ENCODE peak calls at places on chromosome 19, in six cellular contexts. N is uterus, D is cardiac muscle cell, I is esophagus squamous epithelium, A is left ventricle myocardium inferior, H is breast epithelium. O is an unnamed sample. For H3K27me3, the result is how much of the 10 kb centered on the place peaks cover.

GRCh38 chr19:7992575-7992974 is 12.9 kb downstream of the ELAVL1 start:
- DNase-seq in N (no peak), D (no peak), I (no peak), A (no peak), H (no peak), O (no peak)

GRCh38 chr19:7115721-7116120 is 46.2 kb downstream of the ZNF557 start:
- DNase-seq in N (no peak), D (no peak), I (no peak), A (no peak), H (peak), O (no peak)

GRCh38 chr19:29940971-29941585 is 961 bp upstream of the URI1 start:
- DNase-seq in N (no peak), D (no peak), I (no peak), A (no peak), H (no peak), O (no peak)

GRCh38 chr19:46951236-46951986 is 68.2 kb upstream of the NPAS1 start:
- DNase-seq in N (no peak), D (no peak), I (no peak), A (no peak), H (no peak), O (no peak)

GRCh38 chr19:750640-751423 is at the start of gene MISP:
- DNase-seq in N (no peak), D (no peak), I (no peak), A (no peak), H (no peak), O (no peak)

GRCh38 chr19:51329411-51329810 is 12.5 kb downstream of the VSIG10L start:
- DNase-seq in N (no peak), D (no peak), I (no peak), A (no peak), H (no peak), O (no peak)

GRCh38 chr19:3249408-3249807 is 24.9 kb downstream of the CELF5 start:
- DNase-seq in N (no peak), D (no peak), I (no peak), A (no peak), H (no peak), O (no peak)

GRCh38 chr19:50449236-50449899 is 16.7 kb downstream of the MYBPC2 start:
- DNase-seq in N (no peak), D (no peak), I (no peak), A (no peak), H (no peak), O (no peak)

GRCh38 chr19:4297901-4298771 is 4.1 kb downstream of the TMIGD2 start:
- DNase-seq in N (no peak), D (no peak), I (no peak), A (no peak), H (no peak), O (peak)

GRCh38 chr19:1615156-1615765 is 10.0 kb upstream of the UQCR11 start:
- DNase-seq in N (no peak), D (no peak), I (no peak), A (no peak), H (no peak), O (no peak)

GRCh38 chr19:18435185-18435841 is 2.6 kb downstream of the ISYNA1 start:
- DNase-seq in N (peak), D (no peak), I (no peak), A (no peak), H (no peak), O (no peak)

GRCh38 chr19:52690395-52691214 is 44.2 kb downstream of the ZNF611 start:
- DNase-seq in N (peak), D (peak), I (peak), A (peak), H (peak), O (peak)

GRCh38 chr19:19379527-19379926 is 25.9 kb upstream of the GATAD2A start:
- DNase-seq in N (no peak), D (no peak), I (no peak), A (no peak), H (no peak), O (no peak)

GRCh38 chr19:5050016-5050656 is 81.2 kb downstream of the KDM4B start:
- DNase-seq in N (no peak), D (peak), I (no peak), A (no peak), H (no peak), O (no peak)

GRCh38 chr19:44909775-44910174 is 4.2 kb downstream of the APOE start:
- DNase-seq in N (no peak), D (no peak), I (no peak), A (no peak), H (no peak), O (no peak)

GRCh38 chr19:4829001-4829712 is 2.4 kb downstream of the TICAM1 start:
- DNase-seq in N (no peak), D (no peak), I (no peak), A (no peak), H (no peak), O (no peak)

GRCh38 chr19:18090545-18091216 is 3.9 kb upstream of the IL12RB1 start:
- DNase-seq in N (no peak), D (no peak), I (no peak), A (no peak), H (no peak), O (peak)

GRCh38 chr19:34120846-34121639 is 51.3 kb upstream of the LSM14A start:
- DNase-seq in N (no peak), D (peak), I (no peak), A (no peak), H (no peak), O (peak)

GRCh38 chr19:35727053-35727955 is 9.5 kb downstream of the KMT2B start:
- DNase-seq in N (no peak), D (no peak), I (no peak), A (no peak), H (no peak), O (no peak)

GRCh38 chr19:6056801-6057650 is 53.3 kb downstream of the RFX2 start:
- DNase-seq in N (peak), D (no peak), I (no peak), A (peak), H (peak), O (peak)

GRCh38 chr19:4059931-4060620 is 6.6 kb downstream of the ZBTB7A start:
- DNase-seq in N (peak), D (no peak), I (no peak), A (peak), H (no peak), O (no peak)

GRCh38 chr19:13689050-13689449 is 75.3 kb upstream of the MRI1 start:
- DNase-seq in N (no peak), D (peak), I (no peak), A (no peak), H (no peak), O (peak)

GRCh38 chr19:7869453-7869909 is 4.7 kb downstream of the PRR36 start:
- DNase-seq in N (peak), D (peak), I (no peak), A (peak), H (peak), O (no peak)

GRCh38 chr19:19292607-19293006 is 19.5 kb upstream of the TM6SF2 start:
- DNase-seq in N (no peak), D (no peak), I (no peak), A (no peak), H (no peak), O (no peak)

GRCh38 chr19:58059003-58059671 is at the start of gene ZNF135:
- DNase-seq in N (peak), D (peak), I (peak), A (peak), H (peak), O (peak)

GRCh38 chr19:33698576-33699435 is 77.1 kb downstream of the CHST8 start:
- DNase-seq in N (no peak), D (no peak), I (no peak), A (no peak), H (no peak), O (no peak)

GRCh38 chr19:7933411-7933810 is 7.5 kb upstream of the CTXN1 start:
- DNase-seq in N (no peak), D (no peak), I (no peak), A (no peak), H (no peak), O (no peak)

GRCh38 chr19:21358768-21359451 is at the start of gene ZNF738:
- DNase-seq in N (peak), D (peak), I (peak), A (peak), H (peak), O (peak)

GRCh38 chr19:6754653-6755463 is 12.4 kb downstream of the SH2D3A start:
- DNase-seq in N (no peak), D (no peak), I (no peak), A (no peak), H (no peak), O (no peak)

GRCh38 chr19:2446390-2446789 is 10.4 kb downstream of the LMNB2 start:
- DNase-seq in N (no peak), D (no peak), I (no peak), A (no peak), H (no peak), O (no peak)

GRCh38 chr19:40762754-40763153 is 11.8 kb downstream of the SNRPA start:
- DNase-seq in N (no peak), D (no peak), I (no peak), A (no peak), H (no peak), O (no peak)

GRCh38 chr19:33418461-33418860 is 45.0 kb downstream of the CEBPG start:
- DNase-seq in N (no peak), D (no peak), I (no peak), A (no peak), H (no peak), O (no peak)

GRCh38 chr19:7742991-7743390 is 4.3 kb downstream of the CD209 start:
- DNase-seq in N (no peak), D (no peak), I (no peak), A (no peak), H (no peak), O (no peak)

GRCh38 chr19:51948979-51949378 is 21.7 kb downstream of the ZNF613 start:
- DNase-seq in N (no peak), D (no peak), I (no peak), A (peak), H (no peak), O (peak)

GRCh38 chr19:56840452-56841193 is at the start of the genes PEG3 and ZIM2:
- DNase-seq in N (peak), D (no peak), I (no peak), A (peak), H (peak), O (no peak)

GRCh38 chr19:4065430-4066175 is 1.1 kb downstream of the ZBTB7A start:
- DNase-seq in N (peak), D (peak), I (peak), A (peak), H (peak), O (peak)

GRCh38 chr19:39507715-39508364 is 7.1 kb upstream of the SELENOV start:
- DNase-seq in N (no peak), D (no peak), I (no peak), A (no peak), H (no peak), O (no peak)

GRCh38 chr19:39508629-39509028 is 6.3 kb upstream of the SELENOV start:
- DNase-seq in N (no peak), D (no peak), I (no peak), A (no peak), H (no peak), O (no peak)

GRCh38 chr19:39506944-39507714 is 7.8 kb upstream of the SELENOV start:
- DNase-seq in N (no peak), D (peak), I (no peak), A (no peak), H (no peak), O (peak)

GRCh38 chr19:39506598-39506943 is 7.8 kb downstream of the DLL3 start:
- DNase-seq in N (no peak), D (no peak), I (no peak), A (no peak), H (no peak), O (no peak)

GRCh38 chr19:39509233-39509632 is 5.7 kb upstream of the SELENOV start:
- DNase-seq in N (no peak), D (no peak), I (no peak), A (no peak), H (no peak), O (no peak)
- H3K27me3 ChIP-seq in N (under half), D (under half), I (under half), A (half or more), H (half or more), O (under half)

DNA sequence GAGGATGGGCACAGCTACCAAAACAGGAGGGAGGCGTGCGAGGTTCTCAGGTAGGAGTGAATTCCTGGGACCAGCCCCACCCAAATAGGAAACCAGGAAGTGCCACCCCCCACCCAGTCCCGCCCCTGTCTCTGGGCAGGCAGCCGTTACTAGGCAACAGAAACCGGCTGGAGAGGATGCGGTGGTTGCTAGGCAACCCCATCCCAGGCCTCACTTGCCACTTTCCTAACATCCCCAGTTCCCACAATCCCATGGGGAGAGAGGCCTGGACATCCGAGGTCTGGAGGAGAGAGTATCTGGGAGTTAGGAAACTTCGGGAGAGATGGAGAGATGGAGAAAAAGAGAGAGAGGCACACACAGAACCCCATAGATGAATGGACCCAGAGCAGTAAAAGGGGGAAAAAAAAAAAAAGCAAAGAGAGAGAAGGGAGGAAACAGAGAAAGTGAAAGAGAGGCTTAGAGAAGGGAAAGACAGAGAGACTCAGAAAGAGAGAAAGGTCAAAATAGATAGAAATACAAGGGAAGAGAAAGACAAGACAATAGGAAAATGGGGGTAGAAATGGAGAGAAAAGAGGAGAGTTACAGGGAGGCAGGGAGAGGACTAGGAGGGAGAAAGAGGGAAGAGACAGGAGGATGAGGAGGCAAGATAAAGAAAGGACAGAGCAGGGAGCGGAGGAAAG is 3.8 kb downstream of the GRIK5 start:
- DNase-seq in N (no peak), D (no peak), I (no peak), A (no peak), H (no peak), O (peak)
- H3K4me3 ChIP-seq in N (no peak), D (no peak), I (no peak), A (no peak), H (no peak), O (no peak)

GRCh38 chr19:48196933-48197665 is 26.6 kb downstream of the ZSWIM9 start:
- DNase-seq in N (no peak), D (peak), I (no peak), A (no peak), H (no peak), O (no peak)
- TF ChIP-seq CTCF in N (no peak), D (no peak), I (no peak), A (no peak), H (no peak), O (no peak)

GRCh38 chr19:11596156-11596555 is 1.1 kb upstream of the ZNF627 start:
- DNase-seq in N (no peak), D (no peak), I (no peak), A (no peak), H (no peak), O (no peak)

GRCh38 chr19:11597202-11598102 is at the start of gene ZNF627:
- DNase-seq in N (peak), D (peak), I (peak), A (peak), H (peak), O (peak)

GRCh38 chr19:11594084-11594483 is 3.2 kb upstream of the ZNF627 start:
- DNase-seq in N (no peak), D (no peak), I (no peak), A (no peak), H (no peak), O (no peak)

GRCh38 chr19:11598103-11598483 is 810 bp downstream of the ZNF627 start:
- DNase-seq in N (no peak), D (no peak), I (no peak), A (no peak), H (no peak), O (peak)

DNA sequence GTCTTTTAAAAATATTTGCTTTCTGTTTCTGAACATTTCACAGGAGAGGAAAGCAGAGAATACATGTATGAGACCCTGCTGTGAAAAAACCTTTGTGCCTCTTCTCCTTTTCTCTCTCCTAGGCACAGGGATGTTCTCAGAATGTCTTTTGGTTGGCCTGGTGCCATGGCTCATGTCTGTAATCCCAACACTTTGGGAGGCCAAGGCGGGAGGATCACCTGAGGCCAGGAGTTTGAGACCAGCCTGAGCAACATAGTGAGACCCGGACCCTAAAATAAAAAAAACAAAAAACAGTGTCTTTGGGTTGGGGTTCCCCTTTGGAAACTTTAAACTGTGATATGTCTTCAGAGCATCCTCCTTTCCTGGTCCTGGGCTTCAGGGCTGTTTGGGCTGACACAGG is 1.5 kb downstream of the ZNF627 start:
- DNase-seq in N (no peak), D (no peak), I (no peak), A (no peak), H (no peak), O (no peak)
- H3K27me3 ChIP-seq in N (under half), D (under half), I (under half), A (under half), H (under half), O (under half)

GRCh38 chr19:55451522-55452380 is 8.7 kb upstream of the SHISA7 start:
- DNase-seq in N (no peak), D (no peak), I (no peak), A (no peak), H (no peak), O (no peak)
- H3K4me3 ChIP-seq in N (no peak), D (peak), I (peak), A (peak), H (peak), O (no peak)

GRCh38 chr19:45927565-45928261 is 13.1 kb upstream of the NANOS2 start:
- DNase-seq in N (peak), D (peak), I (peak), A (peak), H (peak), O (peak)
- TF ChIP-seq CTCF in N (peak), D (no peak), I (no peak), A (peak), H (no peak), O (no peak)